ENCODE peak calls at places on chromosomes 1 and 21, in four cellular contexts. K, E, O and G are unnamed samples.

GRCh38 chr1:10947691-10948462 is 64.6 kb upstream of the TARDBP start:
- DNase-seq in K (no peak), E (no peak), O (no peak), G (no peak)

GRCh38 chr1:200473698-200474371 is 64.0 kb upstream of the ZNF281 start:
- DNase-seq in O (no peak), E (no peak), K (no peak), G (no peak)

GRCh38 chr1:203342192-203342940 is 8.6 kb downstream of the FMOD start:
- DNase-seq in O (peak), K (peak), E (peak), G (no peak)

GRCh38 chr21:44872568-44873355 is 728 bp downstream of the PTTG1IP start:
- DNase-seq in K (peak), E (no peak), O (peak), G (no peak)

GRCh38 chr1:202586018-202586821 is 124.0 kb downstream of the SYT2 start:
- DNase-seq in O (peak), E (peak), K (peak), G (no peak)

GRCh38 chr1:1432566-1432950 is 2.9 kb upstream of the VWA1 start:
- DNase-seq in K (no peak), O (no peak), E (no peak), G (no peak)

GRCh38 chr1:217313096-217313495 is 317.8 kb downstream of the GPATCH2 start:
- DNase-seq in O (peak), E (no peak), K (no peak), G (no peak)

GRCh38 chr1:87805661-87806376 is 477.1 kb downstream of the LMO4 start:
- DNase-seq in O (peak), E (peak), K (peak), G (no peak)

GRCh38 chr1:92482665-92483441 is 3.9 kb downstream of the GFI1 start:
- DNase-seq in E (peak), K (no peak), O (no peak), G (peak)

GRCh38 chr1:21552715-21553114 is 43.5 kb downstream of the ALPL start:
- DNase-seq in E (no peak), O (peak), K (peak), G (no peak)

GRCh38 chr21:33039542-33039941 is 13.8 kb downstream of the OLIG2 start:
- DNase-seq in O (no peak), E (no peak), K (no peak), G (no peak)

GRCh38 chr1:23029337-23029736 is 10.1 kb downstream of the KDM1A start:
- DNase-seq in O (no peak), E (no peak), K (no peak), G (no peak)

GRCh38 chr1:27548858-27549719 is 54.9 kb downstream of the AHDC1 start:
- DNase-seq in E (no peak), K (no peak), O (no peak), G (no peak)

GRCh38 chr1:82934069-82934468 is 1064.9 kb downstream of the TTLL7 start:
- DNase-seq in K (no peak), E (no peak), O (no peak), G (no peak)

GRCh38 chr1:67294836-67295622 is 12.6 kb upstream of the IL12RB2 start:
- DNase-seq in K (no peak), E (no peak), O (no peak), G (no peak)

GRCh38 chr1:59556802-59557548 is 257.8 kb upstream of the HOOK1 start:
- DNase-seq in K (no peak), O (no peak), E (peak), G (no peak)

GRCh38 chr1:209655832-209656231 is 3.6 kb upstream of the LAMB3 start:
- DNase-seq in E (peak), O (peak), K (no peak), G (no peak)

GRCh38 chr1:163372576-163372975 is 50.8 kb downstream of the NUF2 start:
- DNase-seq in E (no peak), O (no peak), K (no peak), G (no peak)

GRCh38 chr1:179785025-179785424 is 41.9 kb downstream of the FAM163A start:
- DNase-seq in E (no peak), O (no peak), K (no peak), G (no peak)

GRCh38 chr1:25874635-25875153 is 814 bp downstream of the PAQR7 start:
- DNase-seq in O (no peak), E (no peak), K (no peak), G (no peak)

GRCh38 chr1:181064030-181064594 is 24.4 kb upstream of the IER5 start:
- DNase-seq in K (no peak), O (no peak), E (no peak), G (no peak)

GRCh38 chr1:7013833-7014639 is 228.8 kb downstream of the CAMTA1 start:
- DNase-seq in E (no peak), O (no peak), K (no peak), G (no peak)

GRCh38 chr1:78286686-78287085 is 204.1 kb upstream of the PTGFR start:
- DNase-seq in E (no peak), K (peak), O (peak), G (no peak)

GRCh38 chr1:172742599-172743500 is 83.9 kb downstream of the FASLG start:
- DNase-seq in O (peak), E (peak), K (peak), G (no peak)

GRCh38 chr1:230231739-230232075 is 164.7 kb downstream of the GALNT2 start:
- DNase-seq in E (no peak), O (peak), K (peak), G (no peak)

GRCh38 chr1:70284366-70284765 is 63.2 kb downstream of the SRSF11 start:
- DNase-seq in K (no peak), O (peak), E (no peak), G (no peak)

GRCh38 chr1:224433671-224434446 is 738 bp downstream of the WDR26 start:
- DNase-seq in E (peak), K (peak), O (peak), G (peak)

GRCh38 chr1:224435999-224436398 is 1.4 kb upstream of the WDR26 start:
- DNase-seq in O (peak), E (peak), K (no peak), G (no peak)

GRCh38 chr1:224435318-224435763 is 744 bp upstream of the WDR26 start:
- DNase-seq in E (no peak), O (peak), K (peak), G (no peak)

GRCh38 chr1:224433041-224433670 is 1.4 kb downstream of the WDR26 start:
- DNase-seq in E (peak), O (peak), K (peak), G (no peak)

GRCh38 chr1:224434447-224435317 is at the start of gene WDR26:
- DNase-seq in K (peak), E (peak), O (peak), G (peak)
- TF ChIP-seq CTCF in K (no peak), E (no peak), O (peak), G (peak)

GRCh38 chr1:176878750-176879536 is 285.6 kb downstream of the ASTN1 start:
- DNase-seq in O (no peak), K (no peak), E (no peak), G (no peak)
- TF ChIP-seq CTCF in O (no peak), K (no peak), E (no peak), G (no peak)

DNA sequence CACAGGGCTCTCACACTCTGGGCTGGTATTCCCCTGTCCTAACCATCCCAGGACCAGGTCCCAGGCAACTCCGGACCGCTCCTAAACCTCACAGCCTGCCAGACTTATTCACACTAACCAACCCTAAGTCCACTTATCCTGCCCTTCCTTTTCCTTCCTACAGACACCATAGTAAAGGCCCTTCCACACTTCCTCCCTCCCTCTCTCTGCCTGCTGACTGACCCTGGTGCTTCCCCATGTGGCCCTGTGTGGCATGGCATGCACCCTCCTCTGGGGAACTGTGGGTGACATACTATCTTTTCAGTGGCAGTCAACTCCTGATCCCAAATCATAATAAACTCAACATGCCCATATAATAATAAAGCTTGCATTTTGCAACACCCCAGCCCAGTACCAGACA is 155.1 kb upstream of the DNAH14 start:
- DNase-seq in K (no peak), O (no peak), E (peak), G (no peak)
- TF ChIP-seq CTCF in K (no peak), O (peak), E (no peak), G (no peak)

DNA sequence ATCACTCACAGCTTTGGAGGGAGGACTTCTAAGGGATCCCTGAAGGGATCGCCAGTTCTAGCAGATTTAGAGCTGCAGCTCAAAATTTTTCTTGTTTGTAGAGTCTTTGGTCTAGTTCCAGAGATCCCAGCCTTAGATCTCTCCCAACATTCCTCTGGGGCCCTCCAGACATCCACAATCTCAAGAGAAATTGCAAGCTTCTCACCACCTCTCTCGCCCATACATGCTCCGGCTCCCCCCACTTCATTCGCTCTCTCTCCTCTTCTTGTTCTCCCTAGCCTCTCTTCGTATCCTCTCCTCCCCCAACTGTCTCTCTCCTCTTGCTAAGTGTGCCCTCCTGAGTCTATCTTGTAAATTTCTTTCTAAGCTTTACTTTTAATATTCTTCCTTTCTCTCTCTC is 15.1 kb upstream of the TUT4 start:
- DNase-seq in K (peak), O (no peak), E (no peak), G (no peak)
- TF ChIP-seq CTCF in K (peak), O (no peak), E (no peak), G (no peak)

GRCh38 chr1:218347713-218348627 is 2.8 kb downstream of the TGFB2 start:
- DNase-seq in O (peak), E (no peak), K (peak), G (no peak)

GRCh38 chr1:218346391-218347204 is 1.5 kb downstream of the TGFB2 start:
- DNase-seq in O (peak), E (peak), K (no peak), G (no peak)

GRCh38 chr1:218348628-218349185 is 3.6 kb downstream of the TGFB2 start:
- DNase-seq in O (peak), K (no peak), E (no peak), G (no peak)

GRCh38 chr1:218345673-218346390 is 696 bp downstream of the TGFB2 start:
- DNase-seq in K (peak), E (peak), O (peak), G (no peak)

DNA sequence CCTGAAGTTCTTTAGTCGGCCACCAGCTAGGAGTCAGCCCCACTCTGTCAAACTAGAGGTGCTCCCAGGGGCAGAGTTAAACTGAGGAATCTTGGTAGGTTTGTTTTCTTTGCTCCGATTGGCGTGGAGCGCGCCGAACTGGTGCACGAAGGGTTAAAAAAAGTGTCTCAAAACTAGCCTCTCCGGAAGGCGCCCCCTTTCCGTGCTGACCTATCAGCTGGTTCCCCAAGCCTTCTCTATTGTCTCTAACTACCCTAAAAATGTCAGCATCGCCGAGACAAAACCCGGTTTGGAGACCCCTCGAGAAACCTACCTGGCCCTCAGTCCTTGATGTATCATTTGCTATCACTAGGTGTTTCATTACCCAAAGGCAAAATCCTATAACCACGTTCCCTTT is 2.2 kb downstream of the TGFB2 start:
- DNase-seq in E (peak), O (peak), K (peak), G (no peak)
- TF ChIP-seq CTCF in E (no peak), O (no peak), K (peak), G (no peak)